ENCODE peak calls at places on chromosomes 13 and 19, in eight cellular contexts. A is psoas muscle; N is A549; F is tibial artery; Z is omental fat pad; V is GM12865; L is CD8-positive, alpha-beta T cell; D is thoracic aorta. B is an unnamed sample.

GRCh38 chr19:38690832-38691231 is 43.4 kb downstream of the ACTN4 start:
- DNase-seq in A (no peak), N (no peak), F (no peak), Z (no peak), V (no peak), L (no peak), D (no peak), B (no peak)

GRCh38 chr19:48591021-48591420 is 15.5 kb upstream of the SPACA4 start:
- DNase-seq in A (no peak), N (peak; percentile 68), F (no peak), Z (no peak), V (no peak), L (no peak), D (no peak), B (no peak)

GRCh38 chr19:47109541-47110375 is 3.8 kb downstream of the ZC3H4 start:
- DNase-seq in A (no peak), N (peak; percentile 60), F (no peak), Z (no peak), V (peak; percentile 84), L (peak; percentile 44), D (no peak), B (no peak)

GRCh38 chr19:4454952-4455738 is 2.4 kb downstream of the UBXN6 start:
- DNase-seq in A (peak; percentile 52), N (no peak), F (peak; percentile 48), Z (no peak), V (no peak), L (no peak), D (no peak), B (no peak)

GRCh38 chr19:3873151-3873550 is 4.3 kb upstream of the ZFR2 start:
- DNase-seq in A (no peak), N (no peak), F (no peak), Z (no peak), V (no peak), L (no peak), D (no peak), B (no peak)

GRCh38 chr19:29694669-29695627 is 20.1 kb downstream of the C19orf12 start:
- DNase-seq in A (peak; percentile 92), N (peak; percentile 85), F (peak; percentile 89), Z (no peak), V (peak; percentile 84), L (peak; percentile 86), D (no peak), B (peak; percentile 81)

GRCh38 chr13:106393776-106394175 is 141.7 kb downstream of the EFNB2 start:
- DNase-seq in A (no peak), N (no peak), F (no peak), Z (no peak), V (no peak), L (no peak), D (no peak), B (no peak)

GRCh38 chr13:100542546-100543156 is 45.9 kb downstream of the GGACT start:
- DNase-seq in A (no peak), N (peak; percentile 23), F (no peak), Z (no peak), V (peak; percentile 79), L (no peak), D (no peak), B (no peak)

GRCh38 chr19:19381007-19381926 is 24.2 kb upstream of the GATAD2A start:
- DNase-seq in A (no peak), N (no peak), F (no peak), Z (no peak), V (peak; percentile 31), L (no peak), D (no peak), B (no peak)

GRCh38 chr19:7894612-7895309 is 6.5 kb downstream of the LRRC8E start:
- DNase-seq in A (no peak), N (no peak), F (no peak), Z (no peak), V (no peak), L (no peak), D (no peak), B (no peak)

GRCh38 chr13:110340812-110341444 is 33.8 kb downstream of the COL4A2 start:
- DNase-seq in A (peak; percentile 80), N (no peak), F (peak; percentile 86), Z (peak; percentile 50), V (peak; percentile 19), L (peak; percentile 38), D (peak; percentile 95), B (no peak)

GRCh38 chr13:99313473-99313872 is 6.3 kb upstream of the GPR183 start:
- DNase-seq in A (no peak), N (no peak), F (no peak), Z (no peak), V (no peak), L (no peak), D (no peak), B (no peak)

GRCh38 chr19:13832096-13832495 is 36.9 kb downstream of the ZSWIM4 start:
- DNase-seq in A (no peak), N (peak; percentile 25), F (no peak), Z (no peak), V (no peak), L (peak; percentile 13), D (no peak), B (no peak)

GRCh38 chr19:54030895-54031586 is 32.7 kb downstream of the VSTM1 start:
- DNase-seq in A (no peak), N (peak; percentile 48), F (no peak), Z (no peak), V (no peak), L (no peak), D (no peak), B (no peak)

GRCh38 chr13:59673301-59673700 is 490.4 kb downstream of the DIAPH3 start:
- DNase-seq in A (no peak), N (no peak), F (no peak), Z (no peak), V (no peak), L (no peak), D (no peak), B (no peak)

GRCh38 chr13:50911051-50911690 is 1.6 kb downstream of the RNASEH2B start:
- DNase-seq in A (no peak), N (no peak), F (no peak), Z (no peak), V (peak; percentile 48), L (no peak), D (no peak), B (no peak)

GRCh38 chr19:37466277-37466797 is 907 bp downstream of the ZNF569 start:
- DNase-seq in A (no peak), N (no peak), F (no peak), Z (no peak), V (no peak), L (no peak), D (no peak), B (no peak)

DNA sequence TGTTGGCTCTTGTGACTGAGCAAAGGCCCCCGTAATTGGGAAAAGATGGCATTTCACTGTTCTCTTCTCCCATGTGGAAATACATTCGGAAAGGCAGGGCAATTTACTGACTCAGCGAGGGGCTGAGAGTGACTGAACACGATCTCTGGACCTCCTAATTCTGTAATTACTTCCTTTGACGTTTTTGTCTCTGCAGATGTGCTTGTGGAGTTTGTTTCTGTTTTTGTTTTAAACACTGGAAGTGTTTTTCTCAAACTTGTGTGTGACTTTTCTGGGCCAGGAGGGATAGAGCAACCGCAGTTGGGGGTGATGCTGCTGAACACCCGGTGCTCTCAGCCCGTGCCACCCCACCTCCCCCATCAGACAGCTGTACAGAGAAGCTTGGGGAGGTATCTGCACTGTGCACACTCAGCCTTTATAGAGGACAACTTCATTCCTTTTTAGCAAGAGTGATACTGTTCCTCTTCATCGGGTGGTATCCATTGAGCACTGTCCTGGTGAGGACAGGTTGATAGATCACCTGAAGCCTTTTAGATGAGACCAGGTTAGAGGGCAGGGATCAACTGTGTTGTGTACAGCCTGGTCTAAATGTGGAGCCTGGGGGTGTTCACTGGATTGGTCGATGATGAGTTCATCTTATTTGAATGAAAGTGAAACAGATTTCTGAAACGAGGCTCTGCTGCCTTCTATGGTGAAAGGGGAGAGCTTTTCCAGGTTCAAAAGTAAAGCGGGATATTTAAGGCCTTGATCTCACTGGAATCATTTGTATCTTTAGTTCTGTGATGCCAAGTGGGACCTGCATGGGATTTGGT is 117.4 kb downstream of the ESD start:
- DNase-seq in A (no peak), N (no peak), F (no peak), Z (no peak), V (peak; percentile 87), L (peak; percentile 39), D (no peak), B (no peak)
- TF ChIP-seq CTCF in A (no peak), N (no peak), F (no peak), Z (no peak), V (peak; percentile 14), L (no peak), D (no peak), B (no peak)

GRCh38 chr13:28805193-28805819 is 14.8 kb upstream of the MTUS2 start:
- DNase-seq in A (no peak), N (peak; percentile 44), F (no peak), Z (no peak), V (peak; percentile 49), L (no peak), D (no peak), B (no peak)
- TF ChIP-seq CTCF in A (no peak), N (peak; percentile 38), F (peak; percentile 15), Z (no peak), V (peak; percentile 43), L (no peak), D (peak; percentile 55), B (peak; percentile 37)

GRCh38 chr13:95706356-95706755 is 29.4 kb downstream of the DNAJC3 start:
- DNase-seq in A (no peak), N (no peak), F (no peak), Z (no peak), V (no peak), L (no peak), D (no peak), B (no peak)

GRCh38 chr13:95708390-95708774 is 31.4 kb downstream of the DNAJC3 start:
- DNase-seq in A (no peak), N (no peak), F (no peak), Z (no peak), V (no peak), L (no peak), D (no peak), B (no peak)

GRCh38 chr13:95707035-95707434 is 30.1 kb downstream of the DNAJC3 start:
- DNase-seq in A (no peak), N (no peak), F (no peak), Z (no peak), V (no peak), L (no peak), D (no peak), B (no peak)

GRCh38 chr13:95707442-95708389 is 30.8 kb downstream of the DNAJC3 start:
- DNase-seq in A (no peak), N (no peak), F (no peak), Z (no peak), V (no peak), L (no peak), D (no peak), B (peak; percentile 65)

GRCh38 chr13:95704510-95704909 is 27.6 kb downstream of the DNAJC3 start:
- DNase-seq in A (no peak), N (peak; percentile 22), F (no peak), Z (no peak), V (no peak), L (no peak), D (no peak), B (no peak)
- TF ChIP-seq CTCF in A (no peak), N (peak; percentile 27), F (no peak), Z (no peak), V (no peak), L (no peak), D (no peak), B (peak; percentile 37)

DNA sequence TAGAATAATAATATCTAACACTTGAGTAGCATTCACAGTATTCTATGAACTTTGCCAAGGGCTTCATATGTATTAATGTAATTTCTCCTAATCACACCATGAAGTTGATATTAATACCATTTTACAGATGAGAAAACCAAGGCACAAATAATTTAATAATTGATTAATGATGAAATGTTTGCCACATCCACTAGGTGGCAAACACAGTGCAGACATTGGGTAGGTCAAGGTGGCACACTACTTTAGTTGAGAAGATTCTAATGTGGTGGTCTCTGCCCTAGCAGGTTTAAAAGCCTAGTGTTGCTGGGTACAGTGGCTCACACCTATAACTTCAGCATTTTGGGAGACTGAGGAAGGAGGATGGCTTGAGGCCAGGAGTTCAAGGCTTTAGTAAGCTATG is 412.4 kb downstream of the SUCLA2 start:
- DNase-seq in A (no peak), N (no peak), F (no peak), Z (no peak), V (no peak), L (no peak), D (no peak), B (no peak)
- TF ChIP-seq CTCF in A (peak; percentile 10), N (no peak), F (no peak), Z (no peak), V (peak; percentile 11), L (no peak), D (no peak), B (peak; percentile 13)